ENCODE peak calls at places on chromosomes 11 and 22, in five cellular contexts. One of them, this sample, is unnamed.

GRCh38 chr11:1481861-1482441 is 4.6 kb downstream of the MOB2 start:
- DNase-seq in esophagus squamous epithelium: no peak
- DNase-seq in amniotic epithelial cell: no peak
- DNase-seq in NCI-H774: no peak
- DNase-seq in K562: no peak
- DNase-seq in this sample: no peak

GRCh38 chr11:46106530-46107407 is 14.5 kb downstream of the PHF21A start:
- DNase-seq in K562: no peak
- DNase-seq in amniotic epithelial cell: peak; percentile 71
- DNase-seq in esophagus squamous epithelium: no peak
- DNase-seq in NCI-H774: no peak
- DNase-seq in this sample: peak; percentile 89

GRCh38 chr11:86047275-86047991 is 21.5 kb downstream of the PICALM start:
- DNase-seq in NCI-H774: no peak
- DNase-seq in esophagus squamous epithelium: no peak
- DNase-seq in amniotic epithelial cell: peak; percentile 84
- DNase-seq in K562: no peak
- DNase-seq in this sample: no peak

GRCh38 chr22:26894362-26894761 is 237.0 kb downstream of the MIAT start:
- DNase-seq in K562: no peak
- DNase-seq in amniotic epithelial cell: peak; percentile 53
- DNase-seq in NCI-H774: no peak
- DNase-seq in esophagus squamous epithelium: no peak
- DNase-seq in this sample: no peak

GRCh38 chr11:44767421-44767820 is 40.7 kb downstream of the TSPAN18 start:
- DNase-seq in K562: no peak
- DNase-seq in NCI-H774: no peak
- DNase-seq in amniotic epithelial cell: peak; percentile 50
- DNase-seq in esophagus squamous epithelium: no peak
- DNase-seq in this sample: peak; percentile 62

GRCh38 chr11:19730373-19730772 is 17.7 kb downstream of the NAV2 start:
- DNase-seq in amniotic epithelial cell: no peak
- DNase-seq in esophagus squamous epithelium: no peak
- DNase-seq in K562: no peak
- DNase-seq in NCI-H774: no peak
- DNase-seq in this sample: no peak

GRCh38 chr22:29073618-29074275 is 912 bp downstream of the KREMEN1 start:
- DNase-seq in esophagus squamous epithelium: no peak
- DNase-seq in NCI-H774: no peak
- DNase-seq in amniotic epithelial cell: no peak
- DNase-seq in K562: peak; percentile 43
- DNase-seq in this sample: no peak

GRCh38 chr11:61769169-61769920 is 16.9 kb downstream of the MYRF start:
- DNase-seq in amniotic epithelial cell: peak; percentile 81
- DNase-seq in esophagus squamous epithelium: no peak
- DNase-seq in K562: peak; percentile 50
- DNase-seq in NCI-H774: no peak
- DNase-seq in this sample: no peak

GRCh38 chr11:2929880-2930704 is 872 bp upstream of the PHLDA2 start:
- DNase-seq in NCI-H774: no peak
- DNase-seq in amniotic epithelial cell: peak; percentile 36
- DNase-seq in K562: peak; percentile 73
- DNase-seq in esophagus squamous epithelium: no peak
- DNase-seq in this sample: peak; percentile 54

GRCh38 chr11:46738887-46739286 is 19.9 kb downstream of the F2 start:
- DNase-seq in esophagus squamous epithelium: no peak
- DNase-seq in K562: no peak
- DNase-seq in NCI-H774: no peak
- DNase-seq in amniotic epithelial cell: no peak
- DNase-seq in this sample: no peak

GRCh38 chr22:45328822-45329535 is 19.2 kb downstream of the FAM118A start:
- DNase-seq in esophagus squamous epithelium: no peak
- DNase-seq in amniotic epithelial cell: peak; percentile 33
- DNase-seq in NCI-H774: no peak
- DNase-seq in K562: no peak
- DNase-seq in this sample: no peak

GRCh38 chr11:67264886-67265632 is 1.2 kb upstream of the GRK2 start:
- DNase-seq in esophagus squamous epithelium: no peak
- DNase-seq in NCI-H774: no peak
- DNase-seq in amniotic epithelial cell: no peak
- DNase-seq in K562: no peak
- DNase-seq in this sample: no peak

GRCh38 chr11:47393163-47394049 is 15.0 kb upstream of the SLC39A13 start:
- DNase-seq in esophagus squamous epithelium: no peak
- DNase-seq in K562: peak; percentile 57
- DNase-seq in amniotic epithelial cell: peak; percentile 60
- DNase-seq in NCI-H774: no peak
- DNase-seq in this sample: peak; percentile 92

GRCh38 chr11:68412593-68413475 is 47.7 kb upstream of the PPP6R3 start:
- DNase-seq in amniotic epithelial cell: peak; percentile 42
- DNase-seq in K562: no peak
- DNase-seq in NCI-H774: peak; percentile 46
- DNase-seq in esophagus squamous epithelium: no peak
- DNase-seq in this sample: no peak

GRCh38 chr11:116333193-116333592 is 439.6 kb downstream of the BUD13 start:
- DNase-seq in amniotic epithelial cell: no peak
- DNase-seq in K562: no peak
- DNase-seq in esophagus squamous epithelium: no peak
- DNase-seq in NCI-H774: no peak
- DNase-seq in this sample: no peak

GRCh38 chr11:89495951-89496350 is 4.8 kb upstream of the NOX4 start:
- DNase-seq in amniotic epithelial cell: peak; percentile 94
- DNase-seq in NCI-H774: no peak
- DNase-seq in esophagus squamous epithelium: no peak
- DNase-seq in K562: no peak
- DNase-seq in this sample: no peak

This sample was measured in OCI-M1.